ENCODE peak calls at places on chromosome 21, in six cellular contexts. M is CD8-positive, alpha-beta T cell; L is cardiac muscle cell; R is coronary artery; Q is CD4-positive, alpha-beta T cell; F is SJSA1. H is an unnamed sample.

GRCh38 chr21:33042812-33043211 is 17.1 kb downstream of the OLIG2 start:
- DNase-seq in L (peak), M (no peak), R (no peak), Q (no peak), F (peak), H (no peak)

GRCh38 chr21:27571706-27572105 is 604.8 kb upstream of the ADAMTS5 start:
- DNase-seq in Q (no peak), M (no peak), R (no peak), L (no peak), F (peak), H (no peak)

GRCh38 chr21:25639922-25640670 is 1.0 kb downstream of the JAM2 start:
- DNase-seq in M (peak), R (no peak), L (no peak), Q (no peak), F (peak), H (peak)

GRCh38 chr21:28633803-28634572 is 358.7 kb downstream of the LTN1 start:
- DNase-seq in M (no peak), Q (no peak), F (peak), R (peak), L (peak), H (no peak)

GRCh38 chr21:15009964-15010363 is 54.8 kb downstream of the NRIP1 start:
- DNase-seq in Q (no peak), L (peak), F (peak), R (no peak), M (no peak), H (no peak)

GRCh38 chr21:26096972-26097371 is 73.6 kb downstream of the APP start:
- DNase-seq in F (no peak), L (no peak), Q (no peak), M (no peak), R (no peak), H (no peak)

GRCh38 chr21:15183712-15184353 is 119.0 kb upstream of the NRIP1 start:
- DNase-seq in Q (no peak), R (no peak), F (no peak), M (no peak), L (no peak), H (no peak)

GRCh38 chr21:21412096-21412495 is 413.9 kb downstream of the NCAM2 start:
- DNase-seq in F (no peak), Q (no peak), R (no peak), M (no peak), L (no peak), H (no peak)

GRCh38 chr21:14318598-14318997 is 64.3 kb downstream of the HSPA13 start:
- DNase-seq in Q (no peak), M (no peak), R (no peak), F (no peak), L (no peak), H (no peak)

GRCh38 chr21:37071561-37072238 is 1.2 kb downstream of the PIGP start:
- DNase-seq in M (no peak), R (peak), F (peak), Q (no peak), L (peak), H (no peak)

GRCh38 chr21:38988211-38989096 is 182.7 kb downstream of the ETS2 start:
- DNase-seq in L (no peak), Q (no peak), R (no peak), F (no peak), M (no peak), H (no peak)

GRCh38 chr21:46549650-46550049 is 55.2 kb downstream of the S100B start:
- DNase-seq in R (no peak), F (no peak), L (no peak), M (no peak), Q (no peak), H (no peak)

GRCh38 chr21:25313891-25314646 is 293.2 kb downstream of the MRPL39 start:
- DNase-seq in M (no peak), F (peak), Q (no peak), L (peak), R (no peak), H (no peak)

GRCh38 chr21:30668776-30669175 is 26.1 kb downstream of the KRTAP20-3 start:
- DNase-seq in Q (no peak), R (no peak), F (no peak), L (no peak), M (no peak), H (no peak)

GRCh38 chr21:27164208-27165172 is 197.6 kb upstream of the ADAMTS5 start:
- DNase-seq in F (no peak), Q (no peak), L (no peak), M (no peak), R (no peak), H (no peak)

GRCh38 chr21:39073063-39073462 is 110.2 kb downstream of the PSMG1 start:
- DNase-seq in F (no peak), Q (no peak), L (no peak), M (no peak), R (no peak), H (no peak)

GRCh38 chr21:38506606-38507331 is 8.5 kb upstream of the ERG start:
- DNase-seq in F (no peak), M (no peak), Q (no peak), R (no peak), L (peak), H (no peak)

GRCh38 chr21:40270134-40270533 is 402.9 kb downstream of the PCP4 start:
- DNase-seq in F (no peak), Q (no peak), M (no peak), L (no peak), R (no peak), H (no peak)

GRCh38 chr21:14403681-14404318 is 20.9 kb upstream of the HSPA13 start:
- DNase-seq in Q (no peak), M (no peak), F (no peak), R (no peak), L (peak), H (no peak)

GRCh38 chr21:31459457-31459856 is 115.4 kb upstream of the TIAM1 start:
- DNase-seq in L (no peak), Q (no peak), F (no peak), M (no peak), R (no peak), H (no peak)

GRCh38 chr21:19969156-19969555 is 1029.1 kb upstream of the NCAM2 start:
- DNase-seq in R (no peak), L (no peak), Q (no peak), F (no peak), M (no peak), H (no peak)

GRCh38 chr21:29114765-29115164 is 15.7 kb upstream of the MAP3K7CL start:
- DNase-seq in Q (no peak), L (no peak), F (no peak), M (no peak), R (no peak), H (no peak)

DNA sequence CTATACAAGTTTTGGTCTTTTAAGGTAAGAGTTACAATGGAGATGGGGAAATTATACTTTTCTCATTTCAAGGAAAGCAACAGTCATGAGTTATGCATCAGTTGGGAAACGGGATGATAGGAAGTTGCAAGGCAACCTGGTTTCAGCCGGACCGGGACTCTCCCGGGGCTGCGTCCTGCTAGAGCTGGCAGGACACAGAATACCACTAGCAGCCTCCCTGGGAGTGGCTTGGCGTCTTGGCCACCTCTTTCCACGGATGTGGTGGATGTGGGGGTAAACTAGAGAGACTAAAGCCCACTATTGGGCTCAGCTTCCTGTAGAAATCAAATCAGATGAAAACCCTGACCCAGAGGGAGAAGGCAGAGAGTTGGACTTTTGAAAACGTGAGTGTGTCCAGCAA is 71.9 kb downstream of the ADARB1 start:
- DNase-seq in Q (no peak), R (peak), F (no peak), L (peak), M (no peak), H (no peak)
- H3K27ac ChIP-seq in Q (no peak), R (no peak), F (no peak), L (no peak), M (no peak), H (no peak)

DNA sequence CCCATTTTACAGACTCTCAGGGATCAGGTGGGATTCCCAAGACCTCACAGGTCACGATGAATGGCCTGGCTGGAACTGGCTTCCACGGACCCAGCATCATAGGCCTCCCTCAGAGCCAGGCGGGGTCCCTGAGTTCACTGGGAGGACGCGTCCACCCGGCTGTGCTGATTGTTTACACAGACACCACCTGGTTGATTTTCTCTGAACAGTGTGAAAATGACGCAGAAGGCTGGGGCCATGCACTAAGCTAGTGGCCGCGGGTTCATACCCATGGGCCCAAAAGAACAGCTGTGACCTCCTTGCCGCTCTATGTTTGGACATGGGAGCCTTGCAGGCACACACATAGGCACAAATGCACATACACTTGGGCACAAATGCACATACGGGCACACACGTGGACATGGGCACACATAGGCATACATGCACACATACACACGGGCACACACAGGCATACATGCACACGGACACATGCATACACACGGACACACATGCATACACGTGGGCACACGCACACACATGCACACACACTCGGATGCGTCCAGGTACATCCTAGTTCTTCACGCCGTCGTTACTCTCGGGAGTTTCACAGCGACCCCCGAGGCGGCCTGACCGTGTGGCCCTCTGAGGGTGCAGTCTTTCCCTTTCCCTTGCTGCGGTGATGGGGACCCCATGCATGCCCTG is 23.2 kb downstream of the CSTB start:
- DNase-seq in L (no peak), Q (no peak), M (no peak), F (no peak), R (no peak), H (no peak)
- H3K27ac ChIP-seq in L (no peak), Q (no peak), M (no peak), F (no peak), R (no peak), H (no peak)

GRCh38 chr21:45513003-45513706 is 29.1 kb downstream of the SLC19A1 start:
- DNase-seq in Q (no peak), L (no peak), M (no peak), F (no peak), R (no peak), H (peak)

GRCh38 chr21:45516071-45516670 is 26.1 kb downstream of the SLC19A1 start:
- DNase-seq in Q (no peak), F (no peak), L (no peak), R (no peak), M (no peak), H (peak)

GRCh38 chr21:45513741-45514310 is 28.4 kb downstream of the SLC19A1 start:
- DNase-seq in M (no peak), Q (no peak), L (no peak), R (no peak), F (no peak), H (peak)

GRCh38 chr21:45515241-45516061 is 26.8 kb downstream of the SLC19A1 start:
- DNase-seq in M (no peak), R (no peak), L (no peak), Q (no peak), F (no peak), H (peak)

DNA sequence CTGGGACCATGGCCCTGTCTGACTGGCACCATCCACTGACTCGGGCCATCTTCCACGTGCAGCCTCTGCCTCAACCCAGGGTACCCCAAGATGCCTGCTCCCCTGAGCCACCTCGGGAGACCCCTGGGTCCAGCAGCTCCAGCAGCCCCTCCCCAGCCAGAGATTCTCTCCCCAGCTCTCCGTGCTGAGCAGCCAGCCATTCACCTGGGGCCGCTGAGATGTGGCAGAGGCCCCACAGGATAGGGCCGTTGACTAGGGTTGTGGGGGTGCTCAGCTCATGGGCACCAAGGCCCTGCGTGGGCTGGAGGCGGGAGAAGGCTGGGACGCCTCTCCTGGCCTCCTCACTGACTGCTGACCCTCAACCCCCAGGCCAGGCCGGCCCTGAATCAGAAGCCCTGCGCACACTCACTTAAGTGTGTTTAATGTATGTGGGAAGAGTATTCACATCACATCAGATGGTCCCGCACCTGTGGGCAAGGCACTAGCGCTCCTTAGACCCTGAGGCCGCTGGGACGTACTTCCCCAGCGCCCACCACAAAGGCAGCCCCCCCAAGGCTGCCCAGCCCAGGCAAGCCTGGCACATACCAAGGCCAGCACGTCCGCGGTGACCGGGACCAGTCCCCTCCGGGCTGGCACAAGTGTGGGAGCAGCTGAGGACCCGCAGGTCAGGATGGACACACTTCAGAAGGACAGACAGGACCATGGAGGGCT is 27.8 kb downstream of the SLC19A1 start:
- DNase-seq in F (no peak), L (no peak), Q (no peak), R (no peak), M (no peak), H (peak)
- H3K27ac ChIP-seq in F (no peak), L (peak), Q (no peak), R (no peak), M (no peak), H (no peak)

GRCh38 chr21:41289431-41289830 is 27.2 kb upstream of the FAM3B start:
- DNase-seq in M (no peak), F (no peak), L (peak), R (no peak), Q (no peak), H (no peak)

GRCh38 chr21:41290106-41290799 is 26.3 kb upstream of the FAM3B start:
- DNase-seq in F (no peak), M (no peak), Q (no peak), L (no peak), R (no peak), H (no peak)

GRCh38 chr21:41295721-41296254 is 20.8 kb upstream of the FAM3B start:
- DNase-seq in Q (no peak), R (no peak), L (no peak), F (no peak), M (no peak), H (no peak)

GRCh38 chr21:41294548-41295231 is 21.9 kb upstream of the FAM3B start:
- DNase-seq in R (no peak), Q (no peak), L (no peak), M (no peak), F (no peak), H (no peak)
- H3K27ac ChIP-seq in R (no peak), Q (no peak), L (no peak), M (no peak), F (no peak), H (no peak)

GRCh38 chr21:42202321-42202720 is 16.6 kb upstream of the ABCG1 start:
- DNase-seq in L (no peak), Q (no peak), R (no peak), M (no peak), F (no peak), H (no peak)

GRCh38 chr21:42199488-42200463 is 19.2 kb upstream of the ABCG1 start:
- DNase-seq in L (peak), M (no peak), F (peak), Q (no peak), R (no peak), H (no peak)

GRCh38 chr21:42200906-42201614 is 17.9 kb upstream of the ABCG1 start:
- DNase-seq in F (no peak), Q (no peak), M (no peak), L (no peak), R (no peak), H (no peak)

GRCh38 chr21:42203936-42204335 is 15.0 kb upstream of the ABCG1 start:
- DNase-seq in L (no peak), R (no peak), M (no peak), Q (no peak), F (no peak), H (no peak)

DNA sequence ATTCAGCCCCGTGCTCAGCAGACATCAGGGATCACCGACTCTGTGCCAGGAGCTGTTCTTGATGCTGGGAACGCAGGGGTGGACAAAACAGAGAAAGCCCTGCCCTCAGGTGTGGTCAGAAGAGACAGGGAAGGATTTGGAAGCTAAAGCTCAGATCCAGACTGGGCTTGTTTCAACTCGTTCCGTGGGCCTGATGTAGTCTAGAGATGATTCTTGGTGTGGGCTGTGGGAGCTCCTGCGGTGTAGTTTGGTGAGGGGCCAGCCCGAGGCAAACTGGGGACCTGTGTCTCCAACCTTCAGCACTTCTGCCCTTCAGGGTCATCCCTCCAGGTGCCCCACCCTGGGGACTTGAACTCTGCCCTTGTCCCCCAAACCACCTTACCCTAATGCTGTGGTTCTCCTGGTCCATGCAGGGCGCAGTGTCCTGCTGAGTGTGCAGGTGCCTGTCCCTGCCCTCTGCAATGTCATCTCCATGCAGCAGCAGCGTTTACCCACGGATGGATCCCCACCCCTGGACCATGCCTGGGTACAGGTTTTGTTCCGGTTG is 17.3 kb upstream of the ABCG1 start:
- DNase-seq in M (no peak), Q (no peak), R (no peak), L (no peak), F (no peak), H (no peak)
- H3K27ac ChIP-seq in M (no peak), Q (no peak), R (no peak), L (no peak), F (no peak), H (no peak)

DNA sequence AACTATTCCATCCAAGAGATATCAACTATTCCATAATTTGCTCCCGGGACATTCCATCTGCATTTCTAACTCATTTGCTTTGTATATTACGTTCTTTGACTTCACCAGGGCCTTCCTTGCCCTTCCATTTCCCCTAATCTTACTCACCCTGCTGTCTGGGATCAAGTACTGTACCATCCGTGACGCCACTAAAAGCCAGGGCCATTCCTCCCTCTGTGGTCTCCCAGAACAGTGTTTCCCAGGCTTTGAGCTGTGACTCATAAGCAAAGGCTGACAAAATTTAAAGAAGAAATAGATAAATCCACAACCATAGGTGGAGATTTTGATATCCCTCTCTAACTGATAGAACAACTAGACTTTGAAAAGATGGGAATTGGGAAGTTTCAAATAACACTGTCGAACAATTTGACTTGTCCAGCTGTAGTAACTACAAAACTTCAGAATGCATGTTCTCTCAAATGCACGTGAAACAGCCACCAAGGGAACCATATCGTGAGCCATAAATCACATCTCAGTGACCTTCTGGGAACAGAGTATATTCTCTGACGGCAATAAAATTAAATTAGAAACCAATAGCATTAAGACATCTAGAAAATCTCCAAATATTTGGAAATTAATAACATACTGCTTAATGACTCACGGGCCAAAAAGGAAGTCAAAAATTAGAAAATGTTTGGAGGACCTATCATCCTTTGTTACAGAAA is 501.0 kb downstream of the SETD4 start:
- DNase-seq in R (no peak), F (peak), Q (no peak), M (no peak), L (peak), H (no peak)
- H3K27ac ChIP-seq in R (no peak), F (peak), Q (no peak), M (no peak), L (no peak), H (no peak)

H was measured in spleen.